ENCODE peak calls at places on chromosome 21, in eight cellular contexts. Z is stimulated activated CD4-positive, alpha-beta T cell treated with anti-CD3 and anti-CD28 coated beads, Interleukin-1b, Interleukin-23, amount 100 ng/mL, for 1 hour; T is fibroblast of villous mesenchyme; D is activated CD4-positive, alpha-beta T cell treated with anti-CD3 and anti-CD28 coated beads for 1 hour; X is psoas muscle; K is effector memory CD8-positive, alpha-beta T cell; M is A549; O is GM10248. L is an unnamed sample.

GRCh38 chr21:36059823-36060158 is 535 bp downstream of the SETD4 start:
- DNase-seq in X (peak), D (no peak), O (no peak), T (no peak), M (no peak), K (no peak), Z (no peak), L (peak)

GRCh38 chr21:42770717-42771502 is 108.4 kb downstream of the WDR4 start:
- DNase-seq in O (no peak), X (no peak), Z (no peak), T (no peak), M (no peak), K (no peak), D (no peak), L (no peak)

GRCh38 chr21:31999810-32000468 is 127.1 kb downstream of the HUNK start:
- DNase-seq in O (no peak), K (no peak), X (no peak), T (no peak), D (no peak), M (no peak), Z (no peak), L (no peak)

GRCh38 chr21:36910581-36911307 is 55.7 kb downstream of the HLCS start:
- DNase-seq in X (no peak), O (no peak), K (no peak), D (no peak), T (peak), M (peak), Z (no peak), L (no peak)

GRCh38 chr21:25925936-25926335 is 191.2 kb downstream of the GABPA start:
- DNase-seq in X (no peak), O (no peak), M (no peak), Z (no peak), T (no peak), K (no peak), D (no peak), L (no peak)

GRCh38 chr21:17560377-17560776 is 47.5 kb downstream of the CXADR start:
- DNase-seq in O (no peak), T (no peak), Z (no peak), D (no peak), K (no peak), M (no peak), X (no peak), L (no peak)

GRCh38 chr21:38956791-38957571 is 151.3 kb downstream of the ETS2 start:
- DNase-seq in O (no peak), X (no peak), K (no peak), T (peak), M (no peak), Z (no peak), D (no peak), L (no peak)

GRCh38 chr21:45898781-45899180 is 82.8 kb upstream of the COL6A1 start:
- DNase-seq in Z (no peak), X (peak), D (no peak), O (no peak), T (no peak), K (no peak), M (no peak), L (no peak)

GRCh38 chr21:35982717-35983116 is 77.6 kb downstream of the SETD4 start:
- DNase-seq in X (no peak), M (no peak), O (no peak), Z (no peak), D (no peak), T (no peak), K (no peak), L (no peak)

GRCh38 chr21:26405735-26406361 is 167.2 kb downstream of the CYYR1 start:
- DNase-seq in D (no peak), Z (no peak), O (no peak), M (peak), T (peak), K (no peak), X (no peak), L (no peak)

GRCh38 chr21:45079351-45079750 is 5.0 kb downstream of the ADARB1 start:
- DNase-seq in X (no peak), D (no peak), M (no peak), T (no peak), K (no peak), O (no peak), Z (no peak), L (no peak)

GRCh38 chr21:32748529-32748928 is 20.7 kb upstream of the SYNJ1 start:
- DNase-seq in X (no peak), O (no peak), D (no peak), T (no peak), Z (no peak), M (no peak), K (no peak), L (no peak)

GRCh38 chr21:45540601-45540970 is 1.7 kb downstream of the SLC19A1 start:
- DNase-seq in Z (no peak), D (no peak), M (no peak), T (no peak), K (no peak), X (no peak), O (no peak), L (peak)

GRCh38 chr21:22728091-22728490 is 1729.9 kb downstream of the NCAM2 start:
- DNase-seq in K (no peak), D (no peak), O (no peak), M (no peak), X (no peak), T (no peak), Z (no peak), L (no peak)

GRCh38 chr21:46093668-46094400 is 4.1 kb upstream of the COL6A2 start:
- DNase-seq in O (peak), X (no peak), D (no peak), Z (no peak), T (no peak), K (peak), M (no peak), L (no peak)

GRCh38 chr21:42677339-42678117 is 24.1 kb downstream of the PDE9A start:
- DNase-seq in X (peak), T (peak), M (no peak), O (no peak), K (no peak), Z (no peak), D (no peak), L (no peak)

GRCh38 chr21:42652527-42653491 is 612 bp upstream of the PDE9A start:
- DNase-seq in O (no peak), T (peak), M (peak), K (no peak), X (peak), D (no peak), Z (no peak), L (no peak)

GRCh38 chr21:42010507-42011493 is 640 bp upstream of the ZBTB21 start:
- DNase-seq in D (no peak), Z (peak), X (peak), O (peak), M (no peak), K (peak), T (peak), L (peak)